ENCODE peak calls at places on chromosomes 5 and 9, in eight cellular contexts. M is cardiac muscle cell; F is effector memory CD4-positive, alpha-beta T cell; E is heart left ventricle; S is pancreas; V is GM12878; C is adrenal gland; K is CD8-positive, alpha-beta memory T cell. J is an unnamed sample.
A peak's percentile ranks its signal among the peaks of the same experiment; 100 is the strongest.

GRCh38 chr5:61409568-61409967 is 77.5 kb downstream of the ZSWIM6 start:
- DNase-seq in M (no peak), F (no peak), E (no peak), S (no peak), V (no peak), C (peak; percentile 47), K (no peak), J (no peak)

GRCh38 chr5:103475629-103476240 is 86.9 kb downstream of the NUDT12 start:
- DNase-seq in M (peak; percentile 60), F (no peak), E (no peak), S (no peak), V (no peak), C (no peak), K (no peak), J (no peak)

GRCh38 chr9:83238871-83239624 is 176.1 kb upstream of the RASEF start:
- DNase-seq in M (peak; percentile 85), F (no peak), E (no peak), S (no peak), V (no peak), C (peak; percentile 46), K (no peak), J (no peak)

GRCh38 chr9:131099088-131099611 is 2.8 kb downstream of the AIF1L start:
- DNase-seq in M (no peak), F (no peak), E (no peak), S (no peak), V (no peak), C (no peak), K (no peak), J (no peak)

GRCh38 chr9:131119600-131119999 is 5.8 kb upstream of the NUP214 start:
- DNase-seq in M (no peak), F (no peak), E (no peak), S (no peak), V (no peak), C (no peak), K (no peak), J (no peak)

GRCh38 chr9:119009253-119009652 is 360.0 kb downstream of the BRINP1 start:
- DNase-seq in M (no peak), F (no peak), E (no peak), S (no peak), V (no peak), C (no peak), K (no peak), J (no peak)

GRCh38 chr9:117355542-117355941 is 59.3 kb downstream of the ASTN2 start:
- DNase-seq in M (no peak), F (no peak), E (no peak), S (no peak), V (no peak), C (no peak), K (no peak), J (no peak)

GRCh38 chr5:116377276-116378006 is 197.2 kb downstream of the SEMA6A start:
- DNase-seq in M (no peak), F (no peak), E (no peak), S (no peak), V (no peak), C (no peak), K (no peak), J (no peak)

GRCh38 chr5:137564475-137564961 is 65.4 kb upstream of the SPOCK1 start:
- DNase-seq in M (no peak), F (no peak), E (no peak), S (no peak), V (no peak), C (no peak), K (no peak), J (no peak)

GRCh38 chr5:140443-140829 is 48.5 kb downstream of the PLEKHG4B start:
- DNase-seq in M (no peak), F (no peak), E (no peak), S (no peak), V (no peak), C (no peak), K (no peak), J (no peak)
- H3K27ac ChIP-seq in M (no peak overlapping the region), F (no peak overlapping the region), E (no peak overlapping the region), S (no peak overlapping the region), V (no peak overlapping the region), C (no peak overlapping the region), K (no peak overlapping the region), J (no peak overlapping the region)

GRCh38 chr9:88390371-88390990 is 2.2 kb downstream of the SPIN1 start:
- DNase-seq in M (no peak), F (no peak), E (no peak), S (no peak), V (no peak), C (no peak), K (no peak), J (no peak)
- H3K4me3 ChIP-seq in M (peak overlapping the region; percentile 94), F (no peak overlapping the region), E (no peak overlapping the region), S (no peak overlapping the region), V (no peak overlapping the region), C (no peak overlapping the region), K (no peak overlapping the region), J (no peak overlapping the region)

DNA sequence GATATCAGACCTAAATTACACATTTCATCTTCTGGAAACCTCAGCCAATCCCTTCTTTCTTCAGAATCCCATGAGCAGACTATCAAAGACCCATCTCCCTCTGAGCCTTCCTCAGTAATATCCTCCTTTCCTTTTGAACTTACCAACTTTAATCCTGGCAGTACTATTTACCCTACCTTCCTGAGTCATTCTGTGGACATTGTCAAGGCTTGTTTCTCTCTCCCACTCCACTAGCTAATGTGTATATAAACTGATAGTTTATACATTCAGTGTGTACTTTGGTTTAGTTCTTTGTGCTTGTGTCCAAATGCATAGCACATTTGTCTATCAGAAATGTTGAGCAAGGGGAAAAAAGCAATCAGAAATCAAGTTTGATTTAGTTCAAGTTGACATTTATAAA is 568.3 kb downstream of the CSNK1G3 start:
- DNase-seq in M (no peak), F (no peak), E (no peak), S (no peak), V (no peak), C (no peak), K (no peak), J (no peak)
- H3K9me3 ChIP-seq in M (no peaks in the 10 kb centered on the region), F (no peaks in the 10 kb centered on the region), E (no peaks in the 10 kb centered on the region), S (no peaks in the 10 kb centered on the region), V (no peaks in the 10 kb centered on the region), C (no peaks in the 10 kb centered on the region), K (no peaks in the 10 kb centered on the region), J (no peaks in the 10 kb centered on the region)

GRCh38 chr9:95770653-95771131 is 104.8 kb upstream of the ERCC6L2 start:
- DNase-seq in M (peak; percentile 43), F (no peak), E (no peak), S (no peak), V (no peak), C (no peak), K (no peak), J (no peak)
- H3K27ac ChIP-seq in M (no peak overlapping the region), F (no peak overlapping the region), E (no peak overlapping the region), S (no peak overlapping the region), V (no peak overlapping the region), C (no peak overlapping the region), K (no peak overlapping the region), J (peak overlapping the region; percentile 87)

GRCh38 chr5:5140051-5141010 is at the start of gene ADAMTS16:
- DNase-seq in M (peak; percentile 40), F (no peak), E (no peak), S (no peak), V (no peak), C (no peak), K (no peak), J (no peak)
- H3K4me3 ChIP-seq in M (peak within 1 kb of the TSS; percentile 35), F (no peak within 1 kb of the TSS), E (peak within 1 kb of the TSS; percentile 16), S (peak within 1 kb of the TSS; percentile 5), V (no peak within 1 kb of the TSS), C (no peak within 1 kb of the TSS), K (no peak within 1 kb of the TSS), J (peak within 1 kb of the TSS; percentile 28)

DNA sequence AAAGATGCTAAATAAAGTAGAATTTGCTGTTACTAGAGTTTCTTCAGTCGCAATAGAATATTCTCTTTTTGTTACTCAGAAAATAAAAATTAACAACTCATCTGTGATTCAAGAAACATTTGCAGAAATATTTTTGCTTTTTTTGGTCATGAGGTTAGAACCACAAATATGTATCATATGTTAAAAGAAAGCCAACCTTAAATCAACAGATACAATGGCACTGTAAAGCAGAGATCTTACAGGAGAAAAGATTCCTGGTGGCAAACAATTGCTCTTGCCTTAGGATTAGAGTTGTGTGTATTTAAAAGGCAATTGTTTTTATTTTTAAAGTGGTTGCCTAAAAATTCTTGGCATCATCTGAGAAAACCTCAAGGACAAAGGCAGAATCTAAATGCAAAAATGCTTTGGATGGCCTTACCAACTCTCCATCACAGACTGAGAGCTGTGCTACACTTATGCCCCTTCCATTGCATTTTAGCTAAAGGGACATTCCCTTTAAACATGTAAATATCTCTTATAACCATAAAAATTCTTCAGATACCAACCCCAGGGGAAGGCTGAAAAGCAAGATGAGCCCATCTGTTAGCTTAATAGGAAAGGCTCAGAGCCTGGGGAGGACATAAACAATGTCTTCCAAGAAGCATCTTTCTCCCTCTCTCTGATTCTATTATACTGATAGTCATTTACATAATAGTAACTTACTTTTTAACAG is 100.4 kb downstream of the FAM114A2 start:
- DNase-seq in M (no peak), F (no peak), E (no peak), S (no peak), V (no peak), C (no peak), K (no peak), J (no peak)
- H3K9me3 ChIP-seq in M (no peaks in the 10 kb centered on the region), F (no peaks in the 10 kb centered on the region), E (peaks cover 51% of the 10 kb centered on the region), S (no peaks in the 10 kb centered on the region), V (peaks cover 8% of the 10 kb centered on the region), C (no peaks in the 10 kb centered on the region), K (peaks cover 11% of the 10 kb centered on the region), J (no peaks in the 10 kb centered on the region)

GRCh38 chr5:125485003-125485641 is 738.7 kb upstream of the ZNF608 start:
- DNase-seq in M (peak; percentile 19), F (no peak), E (no peak), S (no peak), V (no peak), C (peak; percentile 65), K (no peak), J (peak; percentile 66)
- H3K27ac ChIP-seq in M (peak overlapping the region; percentile 77), F (no peak overlapping the region), E (peak overlapping the region; percentile 76), S (peak overlapping the region; percentile 50), V (no peak overlapping the region), C (peak overlapping the region; percentile 54), K (no peak overlapping the region), J (peak overlapping the region; percentile 73)

DNA sequence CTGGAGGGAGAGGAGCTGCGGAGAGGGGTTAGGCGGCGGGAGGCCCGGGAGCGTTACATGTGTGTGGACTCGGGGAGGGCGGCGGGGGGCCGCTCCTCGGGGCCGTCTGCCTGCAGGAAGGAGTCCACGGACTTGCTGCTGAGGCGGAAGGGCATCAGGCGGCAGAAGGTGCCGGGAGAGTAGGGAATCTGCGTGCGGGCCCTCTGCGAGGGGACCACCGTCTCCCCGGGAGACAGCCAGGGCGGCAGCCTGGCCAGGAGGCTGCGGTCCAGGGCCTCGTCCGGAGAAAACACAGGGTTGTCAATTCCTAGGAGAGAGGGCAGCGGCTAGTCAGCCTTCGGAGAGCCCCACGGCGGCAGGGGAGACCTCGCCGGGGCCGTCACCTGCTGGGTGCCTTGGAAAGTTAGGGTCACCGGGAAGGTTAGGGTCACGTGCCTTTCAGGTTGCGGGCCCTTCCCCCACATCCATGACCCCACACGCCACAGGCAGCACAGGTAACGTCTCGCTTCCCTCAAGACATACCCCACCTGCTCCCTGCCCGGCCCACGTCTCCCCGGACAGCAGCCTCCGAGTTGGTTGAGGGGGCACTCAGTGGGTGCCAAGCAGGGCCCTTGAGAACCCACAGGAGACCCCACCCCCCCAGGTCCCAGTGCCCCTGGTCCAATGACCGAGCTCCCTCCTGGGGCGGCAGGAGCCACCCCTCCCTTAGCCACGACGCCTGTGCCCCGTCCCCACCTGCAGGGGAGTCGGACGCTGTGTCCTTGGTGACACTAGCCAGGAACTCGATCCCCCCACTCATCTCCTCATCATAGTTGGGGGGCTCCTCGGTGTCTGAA is 32.1 kb downstream of the EXOC3 start:
- DNase-seq in M (no peak), F (no peak), E (peak; percentile 21), S (peak; percentile 40), V (no peak), C (no peak), K (no peak), J (no peak)
- H3K4me3 ChIP-seq in M (peak overlapping the region; percentile 11), F (peak overlapping the region; percentile 92), E (no peak overlapping the region), S (no peak overlapping the region), V (no peak overlapping the region), C (no peak overlapping the region), K (no peak overlapping the region), J (no peak overlapping the region)

GRCh38 chr5:82091617-82092016 is 119.8 kb downstream of the ATG10 start:
- DNase-seq in M (no peak), F (no peak), E (no peak), S (no peak), V (no peak), C (no peak), K (no peak), J (no peak)
- H3K9me3 ChIP-seq in M (no peaks in the 10 kb centered on the region), F (no peaks in the 10 kb centered on the region), E (peaks cover 18% of the 10 kb centered on the region), S (no peaks in the 10 kb centered on the region), V (peaks cover 5% of the 10 kb centered on the region), C (no peaks in the 10 kb centered on the region), K (no peaks in the 10 kb centered on the region), J (peaks cover 15% of the 10 kb centered on the region)

J was measured in tibial artery.